ENCODE peak calls at places on chromosomes 2 and 18, in seven cellular contexts. Q, N, A, S, H, Y and Z are unnamed samples. For H3K36me3 and H3K27me3, the result is how much of the 10 kb centered on the place peaks cover.

GRCh38 chr2:8006626-8007025 is 675.2 kb upstream of the ID2 start:
- DNase-seq in H (no peak), S (no peak), Q (no peak), N (no peak), Y (no peak), A (no peak), Z (no peak)

GRCh38 chr18:35740616-35741015 is 159.1 kb downstream of the GALNT1 start:
- DNase-seq in N (no peak), H (no peak), A (no peak), Y (no peak), S (no peak), Q (peak), Z (no peak)

GRCh38 chr2:134679740-134680139 is 39.1 kb downstream of the TMEM163 start:
- DNase-seq in A (no peak), Y (no peak), H (no peak), N (no peak), Q (no peak), S (no peak), Z (no peak)

GRCh38 chr18:54806526-54806925 is 21.8 kb upstream of the RAB27B start:
- DNase-seq in H (peak), N (peak), S (no peak), Y (no peak), A (no peak), Q (peak), Z (no peak)

GRCh38 chr2:21467910-21468309 is 344.1 kb downstream of the TDRD15 start:
- DNase-seq in N (no peak), Y (no peak), H (peak), A (no peak), S (no peak), Q (peak), Z (no peak)

GRCh38 chr2:97748397-97748796 is 35.0 kb downstream of the ZAP70 start:
- DNase-seq in Y (no peak), Q (no peak), A (no peak), H (no peak), S (peak), N (no peak), Z (peak)

GRCh38 chr2:68994864-68995263 is 18.1 kb upstream of the ANTXR1 start:
- DNase-seq in N (peak), S (no peak), H (peak), Q (peak), A (no peak), Y (no peak), Z (peak)

GRCh38 chr2:104040739-104041138 is 813.2 kb upstream of the POU3F3 start:
- DNase-seq in A (no peak), Q (no peak), N (no peak), H (no peak), S (no peak), Y (no peak), Z (no peak)

GRCh38 chr18:70072678-70073077 is 125.0 kb upstream of the CD226 start:
- DNase-seq in A (no peak), H (peak), S (no peak), N (peak), Q (peak), Y (no peak), Z (no peak)

GRCh38 chr2:105785095-105785847 is 40.6 kb downstream of the NCK2 start:
- DNase-seq in S (no peak), Y (no peak), N (no peak), H (no peak), Q (no peak), A (no peak), Z (no peak)

GRCh38 chr18:26548144-26549102 is at the start of gene KCTD1:
- DNase-seq in N (peak), H (peak), Y (peak), A (peak), S (peak), Q (peak), Z (peak)

GRCh38 chr18:49898421-49898820 is 85.1 kb upstream of the ACAA2 start:
- DNase-seq in S (peak), H (peak), Q (peak), Y (no peak), A (peak), N (peak), Z (peak)

GRCh38 chr18:58505181-58505580 is 123.7 kb downstream of the ALPK2 start:
- DNase-seq in H (no peak), A (no peak), Q (no peak), S (no peak), N (no peak), Y (no peak), Z (no peak)

GRCh38 chr2:237471457-237472186 is 15.4 kb upstream of the MLPH start:
- DNase-seq in A (peak), N (peak), Y (peak), Q (no peak), H (peak), S (peak), Z (peak)

GRCh38 chr2:71784734-71785549 is 331.6 kb downstream of the DYSF start:
- DNase-seq in N (no peak), S (no peak), H (peak), Q (peak), Y (no peak), A (peak), Z (peak)

GRCh38 chr2:16626497-16626896 is 39.1 kb downstream of the CYRIA start:
- DNase-seq in A (peak), S (no peak), H (peak), Y (no peak), Q (peak), N (peak), Z (peak)

GRCh38 chr2:12948231-12948962 is 231.7 kb downstream of the TRIB2 start:
- DNase-seq in Q (peak), A (no peak), Y (no peak), N (no peak), H (peak), S (no peak), Z (peak)

GRCh38 chr2:6911721-6912120 is 5.5 kb upstream of the RNF144A start:
- DNase-seq in Y (no peak), S (no peak), Q (no peak), A (no peak), N (no peak), H (no peak), Z (no peak)

GRCh38 chr2:130391872-130392670 is 36.2 kb downstream of the PTPN18 start:
- DNase-seq in N (no peak), H (peak), A (no peak), S (no peak), Y (no peak), Q (no peak), Z (no peak)

GRCh38 chr2:173427887-173428683 is 73.4 kb downstream of the CDCA7 start:
- DNase-seq in Q (peak), Y (no peak), S (no peak), A (no peak), H (peak), N (peak), Z (peak)

GRCh38 chr2:217753460-217754200 is 249.2 kb downstream of the TNS1 start:
- DNase-seq in A (no peak), H (peak), S (no peak), Y (no peak), Q (peak), N (no peak), Z (no peak)

GRCh38 chr2:8602809-8603208 is 79.0 kb upstream of the ID2 start:
- DNase-seq in N (no peak), A (no peak), Y (no peak), H (no peak), S (no peak), Q (no peak), Z (no peak)

GRCh38 chr2:241534701-241535375 is 23.7 kb upstream of the BOK start:
- DNase-seq in A (no peak), Y (no peak), N (no peak), H (no peak), Q (no peak), S (no peak), Z (no peak)

GRCh38 chr2:45178854-45179253 is 169.6 kb upstream of the SIX2 start:
- DNase-seq in Q (peak), A (no peak), H (peak), S (no peak), Y (no peak), N (peak), Z (peak)
- H3K36me3 ChIP-seq in Q (under half), A (under half), H (under half), S (under half), Y (under half), N (under half), Z (under half)

GRCh38 chr2:158650646-158651357 is 144.3 kb upstream of the DAPL1 start:
- DNase-seq in Q (no peak), Y (no peak), H (no peak), A (no peak), N (no peak), S (no peak), Z (no peak)

GRCh38 chr2:158656492-158657190 is 138.5 kb upstream of the DAPL1 start:
- DNase-seq in N (peak), S (no peak), H (no peak), A (peak), Y (no peak), Q (no peak), Z (no peak)

GRCh38 chr2:158647832-158648231 is 147.3 kb upstream of the DAPL1 start:
- DNase-seq in Y (no peak), H (no peak), A (no peak), N (no peak), S (no peak), Q (no peak), Z (no peak)

DNA sequence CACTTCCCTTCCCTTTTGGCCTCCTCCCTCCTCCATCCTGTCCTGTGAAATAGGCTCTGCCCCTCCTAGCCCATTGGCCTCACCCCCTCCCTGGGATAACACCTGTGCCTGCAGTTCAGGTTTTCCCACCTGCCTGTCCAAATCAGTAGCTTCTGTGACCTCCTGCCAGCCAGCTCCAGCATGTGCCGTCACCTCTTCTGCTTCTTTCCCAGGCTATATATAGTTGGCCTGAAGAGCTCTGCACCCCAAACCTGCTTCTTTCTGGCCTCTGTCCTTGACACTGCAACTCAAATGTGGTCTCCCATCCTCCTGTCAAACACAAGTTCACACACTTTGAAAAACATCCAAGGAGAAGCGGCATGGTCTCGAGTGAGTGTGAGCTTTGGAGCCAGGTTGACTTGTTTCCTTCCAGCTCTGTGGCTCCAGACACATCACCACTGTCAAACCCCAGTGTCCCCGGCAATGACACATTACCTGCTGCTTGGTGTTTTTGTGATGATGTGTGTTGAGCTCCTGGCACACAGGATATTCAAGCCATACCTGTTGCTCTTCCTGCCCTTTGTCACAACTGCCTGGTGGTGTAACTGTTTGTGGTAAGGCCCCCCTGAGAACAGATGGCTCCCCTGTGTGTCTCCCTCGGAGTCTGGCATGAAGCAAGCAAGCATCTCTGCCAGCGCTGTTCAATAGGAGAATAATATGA is 143.6 kb upstream of the DAPL1 start:
- DNase-seq in S (no peak), H (no peak), Q (no peak), Y (no peak), N (no peak), A (no peak), Z (no peak)
- H3K27me3 ChIP-seq in S (under half), H (under half), Q (under half), Y (under half), N (under half), A (under half), Z (under half)

DNA sequence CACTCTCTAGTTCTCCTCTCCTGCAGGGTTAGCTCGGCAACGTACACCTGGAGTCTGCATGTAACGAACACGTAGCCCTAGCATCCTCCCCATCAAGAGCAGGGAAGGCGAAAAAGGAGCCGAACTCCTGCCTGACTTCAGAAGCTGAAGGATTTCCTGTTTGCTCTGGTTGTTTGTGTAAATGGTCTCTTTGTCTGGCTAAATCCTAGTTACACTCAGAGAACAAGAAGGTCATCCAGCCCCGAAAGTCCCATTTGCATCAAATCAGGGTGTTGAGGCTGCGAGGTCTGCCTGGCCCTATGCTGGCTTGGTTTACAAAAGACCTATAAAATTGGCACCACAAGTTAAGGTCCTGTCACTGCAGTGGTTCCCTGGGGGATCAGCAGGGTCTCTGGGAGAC is 66.4 kb upstream of the POMC start:
- DNase-seq in Y (no peak), A (no peak), S (no peak), N (no peak), H (no peak), Q (no peak), Z (no peak)
- H3K36me3 ChIP-seq in Y (half or more), A (under half), S (half or more), N (under half), H (half or more), Q (under half), Z (under half)

DNA sequence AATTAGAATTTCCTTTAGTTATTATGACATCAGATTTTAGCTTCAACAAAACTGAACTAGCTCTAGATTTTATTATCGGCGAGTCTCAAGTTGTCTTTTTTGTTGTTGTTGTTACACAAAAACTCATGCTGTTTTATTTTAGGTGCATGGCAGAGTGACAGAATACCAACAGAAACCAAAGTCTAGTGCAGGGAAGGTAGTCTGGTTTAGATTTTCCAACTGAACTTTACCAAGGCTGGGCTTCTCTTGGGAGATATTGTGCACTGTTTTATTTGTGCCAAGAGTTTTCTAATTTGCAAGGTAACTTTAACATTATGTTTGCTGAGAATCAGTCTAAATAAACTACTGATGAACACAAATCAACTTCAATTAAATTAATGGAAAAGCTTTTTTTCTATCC is 43.6 kb upstream of the RASGRP3 start:
- DNase-seq in S (no peak), N (no peak), Y (no peak), Q (no peak), A (no peak), H (no peak), Z (no peak)
- H3K27me3 ChIP-seq in S (under half), N (under half), Y (under half), Q (under half), A (under half), H (under half), Z (under half)